ENCODE peak calls at places on chromosomes 16 and 17, in eight cellular contexts. U is neuronal stem cell; S is NB4; Q is stimulated activated CD4-positive, alpha-beta T cell treated with anti-CD3 and anti-CD28 coated beads, Interleukin-12 subunit alpha, Interleukin-12 subunit beta, amount 100 ng/mL, for 24 hours; E is H54; X is epithelial cell of esophagus; J is C1 segment of cervical spinal cord; L is frontal cortex. A is an unnamed sample.

GRCh38 chr17:58344791-58345157 is 7.2 kb downstream of the SUPT4H1 start:
- DNase-seq in U (no peak), S (peak), Q (no peak), E (no peak), X (no peak), J (no peak), L (no peak), A (no peak)

GRCh38 chr16:5845046-5845445 is 747.5 kb upstream of the EEF2KMT start:
- DNase-seq in U (no peak), S (no peak), Q (no peak), E (no peak), X (peak), J (no peak), L (no peak), A (no peak)

GRCh38 chr17:14211778-14212177 is 24.9 kb downstream of the CDRT15 start:
- DNase-seq in U (no peak), S (peak), Q (no peak), E (no peak), X (no peak), J (no peak), L (no peak), A (no peak)

GRCh38 chr17:63276376-63276775 is 169.7 kb downstream of the CYB561 start:
- DNase-seq in U (no peak), S (no peak), Q (no peak), E (no peak), X (no peak), J (no peak), L (no peak), A (no peak)

GRCh38 chr17:50063516-50064252 is 7.8 kb downstream of the ITGA3 start:
- DNase-seq in U (no peak), S (no peak), Q (no peak), E (no peak), X (peak), J (no peak), L (no peak), A (no peak)

GRCh38 chr17:74429604-74430384 is 2.1 kb upstream of the GPRC5C start:
- DNase-seq in U (no peak), S (peak), Q (no peak), E (no peak), X (no peak), J (no peak), L (no peak), A (no peak)

GRCh38 chr17:80817861-80818260 is 173.8 kb upstream of the CHMP6 start:
- DNase-seq in U (no peak), S (no peak), Q (no peak), E (peak), X (peak), J (no peak), L (no peak), A (peak)

GRCh38 chr16:46911650-46912049 is 27.5 kb downstream of the GPT2 start:
- DNase-seq in U (no peak), S (no peak), Q (no peak), E (no peak), X (no peak), J (no peak), L (no peak), A (no peak)

GRCh38 chr17:47733414-47734288 is 615 bp downstream of the TBX21 start:
- DNase-seq in U (no peak), S (peak), Q (no peak), E (no peak), X (no peak), J (no peak), L (no peak), A (no peak)

GRCh38 chr17:79949646-79950292 is 85.9 kb downstream of the TBC1D16 start:
- DNase-seq in U (peak), S (peak), Q (no peak), E (no peak), X (no peak), J (no peak), L (no peak), A (no peak)

GRCh38 chr16:74626741-74627416 is 20.0 kb upstream of the GLG1 start:
- DNase-seq in U (no peak), S (no peak), Q (no peak), E (no peak), X (no peak), J (no peak), L (no peak), A (no peak)

GRCh38 chr17:7177954-7178477 is 1.2 kb downstream of the ASGR1 start:
- DNase-seq in U (peak), S (peak), Q (no peak), E (peak), X (peak), J (no peak), L (peak), A (peak)

GRCh38 chr17:42026821-42027539 is 7.1 kb downstream of the NKIRAS2 start:
- DNase-seq in U (no peak), S (no peak), Q (no peak), E (no peak), X (no peak), J (no peak), L (no peak), A (no peak)

GRCh38 chr17:15779119-15779518 is 47.0 kb downstream of the TBC1D26 start:
- DNase-seq in U (no peak), S (no peak), Q (no peak), E (no peak), X (no peak), J (no peak), L (no peak), A (no peak)

GRCh38 chr17:57264776-57265175 is 8.5 kb downstream of the MSI2 start:
- DNase-seq in U (no peak), S (no peak), Q (no peak), E (no peak), X (peak), J (no peak), L (no peak), A (no peak)

GRCh38 chr16:48897698-48898205 is 287.8 kb upstream of the N4BP1 start:
- DNase-seq in U (no peak), S (no peak), Q (no peak), E (no peak), X (no peak), J (no peak), L (no peak), A (no peak)

GRCh38 chr17:61483778-61484116 is 31.5 kb downstream of the TBX4 start:
- DNase-seq in U (no peak), S (no peak), Q (no peak), E (no peak), X (no peak), J (no peak), L (no peak), A (no peak)

GRCh38 chr17:78882546-78883089 is 20.4 kb downstream of the CEP295NL start:
- DNase-seq in U (no peak), S (peak), Q (no peak), E (no peak), X (no peak), J (peak), L (no peak), A (peak)

GRCh38 chr16:71214771-71215381 is 15.6 kb downstream of the HYDIN start:
- DNase-seq in U (no peak), S (no peak), Q (no peak), E (no peak), X (peak), J (no peak), L (peak), A (no peak)

GRCh38 chr17:67054608-67055007 is 10.3 kb downstream of the CACNG1 start:
- DNase-seq in U (no peak), S (no peak), Q (no peak), E (no peak), X (no peak), J (no peak), L (no peak), A (no peak)

GRCh38 chr16:49620158-49620867 is 235.6 kb downstream of the ZNF423 start:
- DNase-seq in U (no peak), S (peak), Q (no peak), E (peak), X (no peak), J (no peak), L (peak), A (no peak)

GRCh38 chr17:7237761-7238417 is 1.4 kb downstream of the PHF23 start:
- DNase-seq in U (peak), S (peak), Q (peak), E (no peak), X (peak), J (peak), L (peak), A (peak)

GRCh38 chr17:40564883-40565744 is at the start of gene CCR7:
- DNase-seq in U (no peak), S (peak), Q (no peak), E (no peak), X (no peak), J (no peak), L (no peak), A (no peak)

GRCh38 chr17:66214893-66215528 is 14.2 kb downstream of the APOH start:
- DNase-seq in U (no peak), S (no peak), Q (no peak), E (no peak), X (no peak), J (no peak), L (no peak), A (no peak)

GRCh38 chr16:66752958-66753357 is 1.5 kb upstream of the DYNC1LI2 start:
- DNase-seq in U (no peak), S (no peak), Q (no peak), E (no peak), X (no peak), J (no peak), L (no peak), A (no peak)